ENCODE peak calls at places on chromosomes 1 and 21, in six cellular contexts. H is MM.1S, E is PC-9, R is IMR-90, U is esophagus squamous epithelium, Q is mucosa of descending colon. A is an unnamed sample. For H3K9me3, the result is how much of the 10 kb centered on the place peaks cover.

GRCh38 chr1:52056937-52057231 is 789 bp downstream of the BTF3L4 start:
- DNase-seq in H (no peak), E (no peak), R (no peak), U (no peak), Q (no peak), A (no peak)

GRCh38 chr1:38787041-38787440 is 72.5 kb downstream of the RRAGC start:
- DNase-seq in H (no peak), E (no peak), R (no peak), U (no peak), Q (no peak), A (no peak)

GRCh38 chr1:3430820-3431219 is 23.6 kb upstream of the ARHGEF16 start:
- DNase-seq in H (no peak), E (no peak), R (no peak), U (no peak), Q (no peak), A (no peak)

GRCh38 chr1:182473553-182473952 is 23.6 kb downstream of the RGSL1 start:
- DNase-seq in H (no peak), E (no peak), R (no peak), U (no peak), Q (no peak), A (no peak)

GRCh38 chr1:206672844-206673758 is 11.6 kb upstream of the MAPKAPK2 start:
- DNase-seq in H (peak), E (no peak), R (peak), U (no peak), Q (no peak), A (no peak)

GRCh38 chr1:158806909-158807601 is 24.1 kb upstream of the MNDA start:
- DNase-seq in H (no peak), E (no peak), R (no peak), U (no peak), Q (no peak), A (no peak)

GRCh38 chr1:109792056-109792831 is 28.5 kb upstream of the EPS8L3 start:
- DNase-seq in H (no peak), E (peak), R (peak), U (no peak), Q (peak), A (no peak)

GRCh38 chr1:227902641-227902990 is 45.1 kb downstream of the WNT9A start:
- DNase-seq in H (no peak), E (no peak), R (no peak), U (no peak), Q (no peak), A (no peak)

GRCh38 chr1:154479764-154480421 is 22.1 kb upstream of the TDRD10 start:
- DNase-seq in H (peak), E (peak), R (peak), U (no peak), Q (peak), A (no peak)

GRCh38 chr1:168801032-168801745 is 72.2 kb upstream of the DPT start:
- DNase-seq in H (no peak), E (no peak), R (no peak), U (no peak), Q (no peak), A (no peak)

GRCh38 chr1:154493276-154493675 is 8.7 kb upstream of the TDRD10 start:
- DNase-seq in H (peak), E (no peak), R (no peak), U (no peak), Q (peak), A (no peak)

GRCh38 chr1:21674957-21675356 is 5.8 kb upstream of the RAP1GAP start:
- DNase-seq in H (no peak), E (no peak), R (no peak), U (no peak), Q (no peak), A (no peak)

GRCh38 chr1:74502432-74502831 is 10.0 kb downstream of the LRRC53 start:
- DNase-seq in H (peak), E (no peak), R (peak), U (no peak), Q (peak), A (no peak)

GRCh38 chr1:93448292-93448982 is 519 bp downstream of the FNBP1L start:
- DNase-seq in H (no peak), E (peak), R (no peak), U (no peak), Q (peak), A (no peak)

GRCh38 chr1:21655748-21656147 is 13.4 kb downstream of the RAP1GAP start:
- DNase-seq in H (no peak), E (peak), R (no peak), U (no peak), Q (no peak), A (no peak)

GRCh38 chr21:40054403-40054802 is 187.2 kb downstream of the PCP4 start:
- DNase-seq in H (peak), E (no peak), R (no peak), U (no peak), Q (peak), A (no peak)

GRCh38 chr1:172109357-172109756 is 268.1 kb downstream of the DNM3 start:
- DNase-seq in H (no peak), E (no peak), R (peak), U (no peak), Q (no peak), A (no peak)

GRCh38 chr21:31218830-31219608 is 125.0 kb downstream of the TIAM1 start:
- DNase-seq in H (no peak), E (peak), R (peak), U (no peak), Q (peak), A (peak)

GRCh38 chr1:91889717-91890459 is 3.9 kb upstream of the TGFBR3 start:
- DNase-seq in H (no peak), E (peak), R (peak), U (no peak), Q (peak), A (no peak)

GRCh38 chr1:184672013-184672726 is 82.5 kb downstream of the EDEM3 start:
- DNase-seq in H (no peak), E (no peak), R (no peak), U (no peak), Q (no peak), A (no peak)

GRCh38 chr1:226038661-226039060 is 23.9 kb upstream of the H3-3A start:
- DNase-seq in H (no peak), E (no peak), R (no peak), U (no peak), Q (peak), A (no peak)

GRCh38 chr1:119865607-119866006 is 30.7 kb downstream of the ADAM30 start:
- DNase-seq in H (no peak), E (no peak), R (peak), U (no peak), Q (no peak), A (no peak)

GRCh38 chr1:231499148-231499763 is 29.2 kb upstream of the TSNAX start:
- DNase-seq in H (no peak), E (no peak), R (no peak), U (no peak), Q (no peak), A (no peak)

GRCh38 chr1:119743776-119744597 is 24.7 kb downstream of the HMGCS2 start:
- DNase-seq in H (peak), E (peak), R (peak), U (no peak), Q (peak), A (no peak)

GRCh38 chr1:39269791-39270342 is 65.4 kb downstream of the MACF1 start:
- DNase-seq in H (peak), E (no peak), R (peak), U (no peak), Q (no peak), A (no peak)

GRCh38 chr1:34924759-34925555 is 4.5 kb downstream of the DLGAP3 start:
- DNase-seq in H (peak), E (peak), R (peak), U (no peak), Q (peak), A (no peak)

GRCh38 chr1:154276797-154277196 is 4.4 kb downstream of the HAX1 start:
- DNase-seq in H (no peak), E (no peak), R (no peak), U (no peak), Q (no peak), A (no peak)

GRCh38 chr1:168894397-168894796 is 165.4 kb upstream of the DPT start:
- DNase-seq in H (no peak), E (no peak), R (no peak), U (no peak), Q (no peak), A (no peak)

GRCh38 chr1:30101477-30102227 is 621.7 kb downstream of the MATN1 start:
- DNase-seq in H (no peak), E (peak), R (no peak), U (no peak), Q (peak), A (no peak)

GRCh38 chr1:202656951-202657646 is 53.2 kb downstream of the SYT2 start:
- DNase-seq in H (no peak), E (peak), R (peak), U (no peak), Q (no peak), A (no peak)

GRCh38 chr1:155208406-155208655 is 164 bp upstream of the MTX1 start:
- DNase-seq in H (no peak), E (no peak), R (no peak), U (no peak), Q (no peak), A (no peak)

GRCh38 chr1:79188371-79188770 is 181.8 kb upstream of the ADGRL4 start:
- DNase-seq in H (no peak), E (no peak), R (peak), U (no peak), Q (no peak), A (no peak)
- H3K9me3 ChIP-seq in H (under half), E (under half), R (under half), U (under half), Q (under half), A (under half)

GRCh38 chr1:180080439-180080838 is 74.2 kb upstream of the QSOX1 start:
- DNase-seq in H (no peak), E (no peak), R (no peak), U (no peak), Q (no peak), A (no peak)
- H3K9me3 ChIP-seq in H (under half), E (under half), R (under half), U (under half), Q (under half), A (under half)

GRCh38 chr1:247047260-247047659 is 31.4 kb downstream of the ZNF670 start:
- DNase-seq in H (no peak), E (no peak), R (no peak), U (no peak), Q (no peak), A (no peak)
- H3K9me3 ChIP-seq in H (under half), E (under half), R (under half), U (under half), Q (half or more), A (under half)

DNA sequence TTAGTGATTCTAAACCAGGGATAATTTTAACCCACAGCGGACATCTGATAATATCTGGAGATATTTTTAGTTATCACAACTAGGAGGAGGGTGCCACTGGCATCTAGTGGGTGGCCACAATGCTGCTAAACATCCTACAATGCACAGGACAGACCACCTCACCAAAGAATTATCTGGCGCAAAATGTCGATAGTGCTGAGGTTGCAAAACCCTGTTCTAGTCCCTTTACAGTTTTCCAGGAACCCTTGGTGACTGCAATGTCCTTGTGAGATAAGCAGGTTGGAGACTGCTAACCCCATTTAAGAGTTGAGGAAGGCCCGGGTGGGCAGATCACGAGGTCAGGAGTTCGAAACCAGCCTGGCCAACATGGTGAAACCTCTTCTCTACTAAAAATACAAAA is 163.1 kb upstream of the BEND5 start:
- DNase-seq in H (no peak), E (no peak), R (no peak), U (no peak), Q (no peak), A (no peak)
- H3K9me3 ChIP-seq in H (under half), E (under half), R (under half), U (under half), Q (under half), A (under half)

A was measured in vagina.